ENCODE peak calls at places on chromosome 3, in four cellular contexts. One of them, this sample, is unnamed.

GRCh38 chr3:157204880-157205279 is 44.9 kb upstream of the CCNL1 start:
- DNase-seq in colonic mucosa: no peak
- DNase-seq in GM23248: no peak
- DNase-seq in ascending aorta: no peak
- DNase-seq in this sample: no peak

GRCh38 chr3:50587806-50588758 is 18.8 kb downstream of the HEMK1 start:
- DNase-seq in colonic mucosa: no peak
- DNase-seq in GM23248: peak; percentile 29
- DNase-seq in ascending aorta: no peak
- DNase-seq in this sample: no peak

GRCh38 chr3:50010959-50011358 is 71.0 kb downstream of the RBM6 start:
- DNase-seq in colonic mucosa: no peak
- DNase-seq in GM23248: peak; percentile 47
- DNase-seq in ascending aorta: no peak
- DNase-seq in this sample: no peak

GRCh38 chr3:106428565-106428994 is 559.8 kb upstream of the CBLB start:
- DNase-seq in colonic mucosa: no peak
- DNase-seq in GM23248: peak; percentile 97
- DNase-seq in ascending aorta: no peak
- DNase-seq in this sample: no peak

GRCh38 chr3:141012571-141012970 is 38.6 kb upstream of the SPSB4 start:
- DNase-seq in colonic mucosa: no peak
- DNase-seq in GM23248: no peak
- DNase-seq in ascending aorta: no peak
- DNase-seq in this sample: no peak

GRCh38 chr3:120855665-120856437 is 52.2 kb upstream of the STXBP5L start:
- DNase-seq in colonic mucosa: no peak
- DNase-seq in GM23248: peak; percentile 94
- DNase-seq in ascending aorta: peak; percentile 12
- DNase-seq in this sample: no peak

GRCh38 chr3:141368925-141369794 is 856 bp downstream of the ZBTB38 start:
- DNase-seq in colonic mucosa: no peak
- DNase-seq in GM23248: peak; percentile 54
- DNase-seq in ascending aorta: no peak
- DNase-seq in this sample: no peak

GRCh38 chr3:58206406-58207011 is 4.3 kb downstream of the DNASE1L3 start:
- DNase-seq in colonic mucosa: no peak
- DNase-seq in GM23248: peak; percentile 90
- DNase-seq in ascending aorta: no peak
- DNase-seq in this sample: no peak

GRCh38 chr3:89613241-89613640 is 505.8 kb downstream of the EPHA3 start:
- DNase-seq in colonic mucosa: no peak
- DNase-seq in GM23248: no peak
- DNase-seq in ascending aorta: no peak
- DNase-seq in this sample: no peak

GRCh38 chr3:28575748-28576589 is 227.3 kb upstream of the AZI2 start:
- DNase-seq in colonic mucosa: no peak
- DNase-seq in GM23248: peak; percentile 69
- DNase-seq in ascending aorta: no peak
- DNase-seq in this sample: no peak

GRCh38 chr3:193711964-193712598 is 119.1 kb downstream of the OPA1 start:
- DNase-seq in colonic mucosa: no peak
- DNase-seq in GM23248: no peak
- DNase-seq in ascending aorta: no peak
- DNase-seq in this sample: no peak

GRCh38 chr3:45406812-45407211 is 18.4 kb downstream of the LARS2 start:
- DNase-seq in colonic mucosa: no peak
- DNase-seq in GM23248: no peak
- DNase-seq in ascending aorta: no peak
- DNase-seq in this sample: no peak

GRCh38 chr3:45398167-45398566 is 9.8 kb downstream of the LARS2 start:
- DNase-seq in colonic mucosa: no peak
- DNase-seq in GM23248: no peak
- DNase-seq in ascending aorta: no peak
- DNase-seq in this sample: no peak

GRCh38 chr3:45397754-45398153 is 9.4 kb downstream of the LARS2 start:
- DNase-seq in colonic mucosa: no peak
- DNase-seq in GM23248: no peak
- DNase-seq in ascending aorta: no peak
- DNase-seq in this sample: no peak

GRCh38 chr3:45407634-45408033 is 19.3 kb downstream of the LARS2 start:
- DNase-seq in colonic mucosa: no peak
- DNase-seq in GM23248: no peak
- DNase-seq in ascending aorta: no peak
- DNase-seq in this sample: no peak

DNA sequence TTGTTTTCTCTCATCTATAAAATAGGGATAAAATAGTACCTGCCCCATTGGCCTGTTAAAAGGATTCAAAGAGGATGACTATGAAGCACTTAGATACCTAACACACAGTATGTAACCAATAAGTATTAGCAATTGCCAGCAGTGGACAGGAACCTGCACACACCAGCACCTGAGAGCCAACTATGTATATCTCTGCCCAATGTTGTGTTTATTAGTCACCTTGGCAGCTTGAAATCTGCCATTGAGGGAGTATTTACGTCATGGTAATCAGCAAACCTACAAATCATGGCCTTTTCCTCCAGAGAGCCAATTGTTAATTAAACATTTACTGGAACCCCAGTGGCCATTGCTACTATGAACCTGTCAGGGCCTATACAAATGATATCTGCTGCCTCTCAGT is 13.8 kb downstream of the LARS2 start:
- DNase-seq in colonic mucosa: no peak
- DNase-seq in GM23248: no peak
- DNase-seq in ascending aorta: no peak
- DNase-seq in this sample: no peak
- H3K36me3 ChIP-seq in colonic mucosa: peaks cover 4% of the 10 kb centered on the region
- H3K36me3 ChIP-seq in GM23248: peaks cover 19% of the 10 kb centered on the region
- H3K36me3 ChIP-seq in ascending aorta: peaks cover 13% of the 10 kb centered on the region
- H3K36me3 ChIP-seq in this sample: peaks cover 69% of the 10 kb centered on the region

GRCh38 chr3:37993811-37994638 is 3.4 kb downstream of the VILL start:
- DNase-seq in colonic mucosa: peak; percentile 76
- DNase-seq in GM23248: peak; percentile 92
- DNase-seq in ascending aorta: peak; percentile 73
- DNase-seq in this sample: peak; percentile 77

GRCh38 chr3:37991109-37991508 is 523 bp downstream of the VILL start:
- DNase-seq in colonic mucosa: no peak
- DNase-seq in GM23248: no peak
- DNase-seq in ascending aorta: no peak
- DNase-seq in this sample: no peak

GRCh38 chr3:37991823-37992222 is 1.2 kb downstream of the VILL start:
- DNase-seq in colonic mucosa: no peak
- DNase-seq in GM23248: no peak
- DNase-seq in ascending aorta: no peak
- DNase-seq in this sample: no peak

GRCh38 chr3:37993067-37993809 is 2.7 kb downstream of the VILL start:
- DNase-seq in colonic mucosa: no peak
- DNase-seq in GM23248: no peak
- DNase-seq in ascending aorta: no peak
- DNase-seq in this sample: no peak

GRCh38 chr3:37992271-37993066 is 1.9 kb downstream of the VILL start:
- DNase-seq in colonic mucosa: peak; percentile 84
- DNase-seq in GM23248: no peak
- DNase-seq in ascending aorta: no peak
- DNase-seq in this sample: no peak
- H3K27ac ChIP-seq in colonic mucosa: peak overlapping the region; percentile 85
- H3K27ac ChIP-seq in GM23248: no peak overlapping the region
- H3K27ac ChIP-seq in ascending aorta: no peak overlapping the region
- H3K27ac ChIP-seq in this sample: no peak overlapping the region

DNA sequence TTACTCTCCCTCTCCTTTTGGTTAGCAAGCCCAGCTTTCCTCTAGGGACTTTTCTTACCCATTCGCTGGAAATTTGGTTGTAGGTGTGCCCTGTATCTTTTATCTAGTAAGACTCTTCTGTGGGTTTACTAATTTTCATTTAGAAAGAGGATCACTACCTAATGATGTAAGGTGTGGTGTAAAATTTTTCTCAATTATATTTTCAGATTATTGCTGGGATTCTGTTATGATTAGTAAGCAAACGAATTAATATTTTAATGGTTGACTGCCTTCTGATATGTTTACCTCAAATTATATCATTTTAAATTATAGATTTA is 28.5 kb downstream of the PLCL2 start:
- DNase-seq in colonic mucosa: no peak
- DNase-seq in GM23248: no peak
- DNase-seq in ascending aorta: no peak
- DNase-seq in this sample: no peak
- H3K4me3 ChIP-seq in colonic mucosa: no peak overlapping the region
- H3K4me3 ChIP-seq in GM23248: no peak overlapping the region
- H3K4me3 ChIP-seq in ascending aorta: no peak overlapping the region
- H3K4me3 ChIP-seq in this sample: no peak overlapping the region

GRCh38 chr3:99703535-99703934 is 65.1 kb downstream of the COL8A1 start:
- DNase-seq in colonic mucosa: no peak
- DNase-seq in GM23248: no peak
- DNase-seq in ascending aorta: no peak
- DNase-seq in this sample: no peak
- H3K36me3 ChIP-seq in colonic mucosa: no peaks in the 10 kb centered on the region
- H3K36me3 ChIP-seq in GM23248: no peaks in the 10 kb centered on the region
- H3K36me3 ChIP-seq in ascending aorta: no peaks in the 10 kb centered on the region
- H3K36me3 ChIP-seq in this sample: no peaks in the 10 kb centered on the region

GRCh38 chr3:149402481-149402880 is 25.0 kb upstream of the TM4SF1 start:
- DNase-seq in colonic mucosa: no peak
- DNase-seq in GM23248: no peak
- DNase-seq in ascending aorta: no peak
- DNase-seq in this sample: no peak

GRCh38 chr3:149401215-149401925 is 23.9 kb upstream of the TM4SF1 start:
- DNase-seq in colonic mucosa: peak; percentile 42
- DNase-seq in GM23248: peak; percentile 48
- DNase-seq in ascending aorta: no peak
- DNase-seq in this sample: no peak

GRCh38 chr3:149400645-149401044 is 23.2 kb upstream of the TM4SF1 start:
- DNase-seq in colonic mucosa: no peak
- DNase-seq in GM23248: no peak
- DNase-seq in ascending aorta: no peak
- DNase-seq in this sample: no peak

GRCh38 chr3:149403443-149403842 is 26.0 kb upstream of the TM4SF1 start:
- DNase-seq in colonic mucosa: no peak
- DNase-seq in GM23248: no peak
- DNase-seq in ascending aorta: no peak
- DNase-seq in this sample: no peak

GRCh38 chr3:149401926-149402310 is 24.5 kb upstream of the TM4SF1 start:
- DNase-seq in colonic mucosa: no peak
- DNase-seq in GM23248: no peak
- DNase-seq in ascending aorta: no peak
- DNase-seq in this sample: no peak
- H3K27ac ChIP-seq in colonic mucosa: peak overlapping the region; percentile 0
- H3K27ac ChIP-seq in GM23248: no peak overlapping the region
- H3K27ac ChIP-seq in ascending aorta: peak overlapping the region; percentile 79
- H3K27ac ChIP-seq in this sample: no peak overlapping the region

This sample was measured in CD4-positive, CD25-positive, alpha-beta regulatory T cell.